ENCODE peak calls at places on chromosomes 11 and 22, in four cellular contexts. A, X, D and Z are unnamed samples.

GRCh38 chr22:37749831-37750595 is 53.2 kb downstream of the TRIOBP start:
- DNase-seq in D (no peak), A (no peak), X (no peak), Z (no peak)

GRCh38 chr11:96241351-96241841 is 101.6 kb downstream of the MAML2 start:
- DNase-seq in X (no peak), D (no peak), A (no peak), Z (no peak)

GRCh38 chr11:820655-821512 is 2.2 kb downstream of the PNPLA2 start:
- DNase-seq in A (no peak), D (peak; percentile 85), X (no peak), Z (no peak)

GRCh38 chr11:102560555-102561011 is 30.0 kb upstream of the MMP7 start:
- DNase-seq in A (no peak), D (no peak), X (no peak), Z (no peak)

GRCh38 chr22:46576556-46577351 is 39.3 kb upstream of the CELSR1 start:
- DNase-seq in X (no peak), A (peak; percentile 95), D (peak; percentile 23), Z (peak; percentile 43)

GRCh38 chr22:47914481-47915097 is 1152.1 kb downstream of the TBC1D22A start:
- DNase-seq in A (no peak), D (no peak), X (no peak), Z (no peak)

GRCh38 chr11:125299821-125300220 is 135.3 kb downstream of the PKNOX2 start:
- DNase-seq in A (no peak), X (no peak), D (no peak), Z (no peak)

GRCh38 chr11:10622108-10622507 is 53.6 kb upstream of the LYVE1 start:
- DNase-seq in X (peak; percentile 41), D (no peak), A (no peak), Z (no peak)

GRCh38 chr22:43077121-43077877 is 11.9 kb downstream of the TTLL1 start:
- DNase-seq in A (no peak), X (no peak), D (no peak), Z (no peak)

GRCh38 chr11:120248551-120249278 is 8.8 kb downstream of the POU2F3 start:
- DNase-seq in A (no peak), X (no peak), D (no peak), Z (no peak)

GRCh38 chr11:93623179-93623578 is 38.3 kb upstream of the CEP295 start:
- DNase-seq in X (peak; percentile 51), D (no peak), A (no peak), Z (peak; percentile 57)

GRCh38 chr11:27291302-27291889 is 71.6 kb downstream of the CCDC34 start:
- DNase-seq in D (no peak), X (no peak), A (no peak), Z (peak; percentile 20)

GRCh38 chr22:23220485-23221350 is 40.4 kb downstream of the BCR start:
- DNase-seq in X (no peak), A (no peak), D (no peak), Z (no peak)

GRCh38 chr11:120343429-120343828 is 7.2 kb downstream of the ARHGEF12 start:
- DNase-seq in A (no peak), X (no peak), D (no peak), Z (no peak)

GRCh38 chr11:113673566-113674396 is 32.3 kb downstream of the TMPRSS5 start:
- DNase-seq in D (no peak), X (no peak), A (no peak), Z (no peak)

GRCh38 chr11:38814670-38815069 is 2216.6 kb upstream of the RAG2 start:
- DNase-seq in X (no peak), A (no peak), D (no peak), Z (no peak)

DNA sequence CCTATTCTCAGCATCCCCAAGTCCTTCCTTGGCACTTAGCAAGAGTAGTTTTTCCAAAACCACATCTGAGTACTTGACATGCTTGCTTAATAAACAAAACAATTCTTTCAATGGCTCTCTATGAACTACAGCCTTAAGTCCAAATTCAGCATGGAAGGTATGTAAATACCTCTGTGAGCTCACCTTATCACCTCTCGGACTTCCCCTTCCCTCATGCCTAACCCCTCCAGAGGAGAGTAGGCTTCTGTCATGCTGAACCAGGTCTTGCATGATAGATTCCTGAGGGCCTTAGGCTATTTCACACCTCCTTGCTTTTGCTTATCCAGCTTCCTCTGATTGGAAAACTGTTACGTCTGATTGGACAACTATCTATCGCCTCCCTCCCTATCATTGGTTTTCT is 312.9 kb upstream of the CCDC90B start:
- DNase-seq in A (no peak), X (no peak), D (no peak), Z (no peak)
- TF ChIP-seq MAX in A (no peak), X (no peak), D (no peak), Z (no peak)

DNA sequence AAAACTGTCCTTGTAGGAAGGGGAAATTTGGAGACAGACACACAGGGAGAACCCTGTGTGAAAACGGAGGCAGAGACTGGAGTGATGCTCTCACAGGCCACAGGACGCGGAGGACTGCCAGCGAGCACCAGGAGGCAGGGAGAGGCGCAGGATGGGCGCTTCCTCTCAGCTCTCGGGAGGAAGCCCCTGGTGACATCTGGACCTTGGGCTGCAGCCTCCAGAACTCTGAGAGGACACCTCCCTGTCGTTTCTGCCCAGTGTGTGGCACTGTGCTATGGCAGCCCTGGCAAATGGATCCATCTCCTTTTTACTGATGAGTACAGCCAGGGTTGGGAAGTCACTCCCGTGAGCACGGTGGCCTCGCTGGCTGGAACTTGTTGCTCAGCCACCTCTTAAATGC is 73.9 kb downstream of the LRRC32 start:
- DNase-seq in D (no peak), A (peak; percentile 10), X (no peak), Z (no peak)
- TF ChIP-seq MAX in D (no peak), A (no peak), X (no peak), Z (no peak)

DNA sequence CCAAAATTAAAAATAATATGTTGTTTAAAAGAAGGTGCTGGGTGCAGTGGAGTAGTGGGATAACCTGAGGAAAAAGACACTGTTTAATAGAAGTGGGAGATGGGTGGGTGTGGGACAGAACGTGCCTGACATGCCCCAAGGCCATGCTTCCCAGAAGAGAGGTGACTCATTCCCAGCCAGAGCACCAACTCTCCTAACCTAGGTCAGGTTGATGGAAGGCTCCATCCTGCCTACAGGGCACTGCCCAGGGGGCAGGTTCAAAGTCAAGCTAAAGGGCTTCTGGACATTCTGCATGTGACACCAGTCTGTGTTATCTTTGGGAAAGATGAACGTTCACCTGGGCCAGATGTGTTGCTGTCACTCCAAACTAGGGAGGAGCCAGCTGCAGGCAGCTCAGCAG is 453.1 kb downstream of the SOX6 start:
- DNase-seq in A (peak; percentile 53), X (no peak), D (peak; percentile 28), Z (no peak)
- TF ChIP-seq MAX in A (no peak), X (no peak), D (no peak), Z (no peak)

GRCh38 chr22:35604671-35605457 is 12.3 kb downstream of the MB start:
- DNase-seq in A (peak; percentile 73), X (no peak), D (no peak), Z (no peak)

GRCh38 chr22:35608088-35608487 is 9.0 kb downstream of the MB start:
- DNase-seq in X (no peak), D (no peak), A (no peak), Z (no peak)

GRCh38 chr22:35609261-35609660 is 7.9 kb downstream of the MB start:
- DNase-seq in X (no peak), D (no peak), A (no peak), Z (no peak)

GRCh38 chr22:35606916-35607315 is 10.2 kb downstream of the MB start:
- DNase-seq in X (no peak), D (no peak), A (no peak), Z (no peak)

GRCh38 chr22:35605787-35606492 is 11.2 kb downstream of the MB start:
- DNase-seq in D (no peak), X (no peak), A (peak; percentile 57), Z (no peak)
- TF ChIP-seq MAX in D (no peak), X (no peak), A (no peak), Z (no peak)

DNA sequence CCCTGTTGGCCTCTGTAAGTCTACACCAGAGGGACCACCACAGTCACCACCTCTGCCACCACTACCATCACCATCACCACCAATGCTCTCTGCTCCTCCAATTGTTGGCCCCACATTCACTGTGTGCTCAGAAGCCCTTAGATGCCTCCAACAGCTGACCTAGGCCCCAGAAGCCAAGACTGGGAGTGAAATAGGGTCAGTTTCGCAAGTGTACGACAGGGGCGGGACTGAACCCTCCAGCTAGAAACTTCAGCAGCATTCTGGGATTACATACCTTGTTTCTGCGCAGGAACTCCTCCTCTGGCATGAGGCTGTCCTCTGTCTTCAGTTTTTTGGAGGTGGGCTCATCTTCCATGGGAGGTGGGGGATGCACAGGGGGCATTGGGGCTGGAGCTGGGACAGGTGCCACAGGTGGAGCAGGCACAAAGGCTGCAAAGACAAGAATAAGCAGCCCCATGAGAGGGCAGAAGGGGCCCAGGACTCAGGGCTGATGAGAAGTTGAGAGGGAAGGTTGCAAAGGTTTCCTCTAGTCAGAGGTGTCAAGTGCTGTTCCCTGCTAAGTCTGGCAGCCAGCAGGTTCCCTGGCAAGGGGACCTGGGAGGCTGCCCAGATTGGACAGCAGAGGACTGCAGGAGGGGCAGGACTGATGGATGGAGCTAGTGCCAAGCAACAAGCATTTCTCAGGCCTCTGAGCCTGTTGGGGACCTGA is 10.2 kb upstream of the TBC1D10A start:
- DNase-seq in X (no peak), A (no peak), D (no peak), Z (no peak)
- TF ChIP-seq MAX in X (no peak), A (no peak), D (no peak), Z (no peak)

GRCh38 chr11:134700101-134700640 is 288.1 kb upstream of the B3GAT1 start:
- DNase-seq in A (no peak), X (no peak), D (no peak), Z (no peak)

GRCh38 chr11:134696455-134696854 is 284.4 kb upstream of the B3GAT1 start:
- DNase-seq in D (no peak), X (no peak), A (no peak), Z (no peak)

GRCh38 chr11:134702827-134703226 is 290.8 kb upstream of the B3GAT1 start:
- DNase-seq in D (no peak), X (no peak), A (no peak), Z (no peak)

GRCh38 chr11:134701564-134702165 is 289.6 kb upstream of the B3GAT1 start:
- DNase-seq in D (no peak), X (no peak), A (no peak), Z (no peak)
- TF ChIP-seq MAX in D (no peak), X (no peak), A (no peak), Z (no peak)

GRCh38 chr11:35179466-35180135 is 40.6 kb downstream of the CD44 start:
- DNase-seq in A (no peak), X (no peak), D (no peak), Z (no peak)
- TF ChIP-seq MAX in A (no peak), X (no peak), D (no peak), Z (no peak)

DNA sequence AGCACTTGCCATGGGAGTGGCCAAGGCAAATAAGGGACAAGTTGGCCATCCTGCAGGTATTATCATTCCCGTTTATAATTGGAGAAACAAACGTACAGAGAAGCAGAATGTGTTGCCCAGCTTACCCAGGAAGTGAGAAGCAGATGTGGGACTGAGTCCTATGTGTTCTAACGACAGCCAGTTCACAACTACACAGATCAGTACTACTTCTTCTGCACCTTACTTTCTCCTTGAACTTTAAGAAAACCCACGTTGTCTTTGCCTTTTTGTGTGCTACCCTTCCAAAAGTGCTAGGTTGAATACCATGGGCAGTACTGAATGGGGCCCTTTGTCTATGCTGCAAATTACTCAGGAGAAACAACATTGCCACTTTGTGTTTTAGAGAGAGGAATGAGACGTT is 62.8 kb upstream of the BLID start:
- DNase-seq in D (no peak), A (no peak), X (no peak), Z (no peak)
- TF ChIP-seq MAX in D (no peak), A (no peak), X (no peak), Z (no peak)